ENCODE peak calls at places on chromosomes 11 and 22, in five cellular contexts. L is GM03348, Z is Daoy, H is NCI-H2029 treated with DMSO at 0.1 percent for 48 hours, E is HTR-8/SVneo. I is an unnamed sample.

GRCh38 chr11:31943056-31943780 is 132.1 kb upstream of the PAX6 start:
- DNase-seq in L (no peak), Z (peak), H (no peak), E (no peak), I (no peak)

GRCh38 chr22:29346659-29347058 is 31.2 kb upstream of the RASL10A start:
- DNase-seq in L (no peak), Z (no peak), H (no peak), E (no peak), I (no peak)

GRCh38 chr22:27720860-27721259 is 80.7 kb downstream of the MN1 start:
- DNase-seq in L (peak), Z (peak), H (no peak), E (no peak), I (no peak)

GRCh38 chr22:35480627-35481565 is 59.7 kb upstream of the RASD2 start:
- DNase-seq in L (peak), Z (no peak), H (no peak), E (no peak), I (no peak)

GRCh38 chr11:76495017-76495416 is 50.2 kb downstream of the EMSY start:
- DNase-seq in L (no peak), Z (no peak), H (no peak), E (no peak), I (no peak)

GRCh38 chr22:36739185-36739584 is 35.6 kb upstream of the CACNG2 start:
- DNase-seq in L (no peak), Z (no peak), H (no peak), E (no peak), I (no peak)

GRCh38 chr11:62124186-62125113 is 639 bp downstream of the INCENP start:
- DNase-seq in L (peak), Z (peak), H (no peak), E (peak), I (no peak)

GRCh38 chr11:126823271-126823670 is 177.3 kb downstream of the KIRREL3 start:
- DNase-seq in L (no peak), Z (no peak), H (no peak), E (no peak), I (no peak)

GRCh38 chr11:132960273-132960672 is 572.0 kb downstream of the OPCML start:
- DNase-seq in L (no peak), Z (no peak), H (no peak), E (no peak), I (no peak)

I was measured in naive thymus-derived CD8-positive, alpha-beta T cell.